ENCODE peak calls at places on chromosomes 11 and 22, in seven cellular contexts. W, O, X, A, F, S and H are unnamed samples. For H3K9me3, the result is how much of the 10 kb centered on the place peaks cover.

GRCh38 chr11:72338266-72338665 is 94.3 kb upstream of the PHOX2A start:
- DNase-seq in W (no peak), O (no peak), X (no peak), A (no peak), F (no peak), S (no peak), H (no peak)

GRCh38 chr11:13012037-13012693 is 3.0 kb downstream of the RASSF10 start:
- DNase-seq in W (peak), O (no peak), X (no peak), A (no peak), F (no peak), S (no peak), H (peak)

GRCh38 chr11:120212259-120212888 is 1.5 kb downstream of the OAF start:
- DNase-seq in W (no peak), O (peak), X (no peak), A (no peak), F (no peak), S (no peak), H (no peak)

GRCh38 chr11:104610597-104610996 is 287.7 kb downstream of the CASP12 start:
- DNase-seq in W (no peak), O (no peak), X (no peak), A (no peak), F (no peak), S (no peak), H (no peak)

GRCh38 chr22:45008853-45009751 is 703 bp downstream of the PHF21B start:
- DNase-seq in W (no peak), O (no peak), X (no peak), A (no peak), F (no peak), S (no peak), H (no peak)

GRCh38 chr11:68923614-68924013 is 19.9 kb downstream of the IGHMBP2 start:
- DNase-seq in W (no peak), O (no peak), X (no peak), A (no peak), F (no peak), S (no peak), H (no peak)

GRCh38 chr11:3808846-3809623 is 675 bp downstream of the PGAP2 start:
- DNase-seq in W (peak), O (peak), X (peak), A (peak), F (peak), S (no peak), H (peak)

GRCh38 chr11:118290923-118291322 is 13.6 kb upstream of the CD3E start:
- DNase-seq in W (peak), O (no peak), X (peak), A (peak), F (peak), S (no peak), H (peak)

GRCh38 chr11:85941380-85941973 is 86.3 kb downstream of the CCDC83 start:
- DNase-seq in W (peak), O (peak), X (no peak), A (no peak), F (no peak), S (no peak), H (peak)

GRCh38 chr11:134819026-134819425 is 407.0 kb upstream of the B3GAT1 start:
- DNase-seq in W (no peak), O (no peak), X (peak), A (no peak), F (no peak), S (no peak), H (no peak)

GRCh38 chr11:57641011-57641410 is 8.7 kb downstream of the YPEL4 start:
- DNase-seq in W (no peak), O (no peak), X (no peak), A (no peak), F (no peak), S (no peak), H (no peak)

GRCh38 chr11:67463680-67464410 is 5.2 kb downstream of the TMEM134 start:
- DNase-seq in W (peak), O (no peak), X (peak), A (no peak), F (no peak), S (peak), H (peak)

GRCh38 chr11:123841189-123841588 is 35.0 kb upstream of the OR6M1 start:
- DNase-seq in W (no peak), O (no peak), X (no peak), A (no peak), F (no peak), S (no peak), H (no peak)

GRCh38 chr22:32932176-32932575 is 126.0 kb downstream of the SYN3 start:
- DNase-seq in W (peak), O (peak), X (no peak), A (no peak), F (no peak), S (no peak), H (no peak)

GRCh38 chr11:5620606-5621521 is 3.9 kb upstream of the TRIM34 start:
- DNase-seq in W (peak), O (peak), X (peak), A (no peak), F (no peak), S (no peak), H (peak)

GRCh38 chr11:5992604-5993251 is 5.9 kb upstream of the OR52L1 start:
- DNase-seq in W (peak), O (peak), X (no peak), A (no peak), F (no peak), S (no peak), H (no peak)

GRCh38 chr11:8650401-8650990 is 32.0 kb downstream of the TRIM66 start:
- DNase-seq in W (no peak), O (peak), X (no peak), A (no peak), F (no peak), S (no peak), H (no peak)

GRCh38 chr11:122103366-122103765 is 12.6 kb downstream of the BLID start:
- DNase-seq in W (no peak), O (peak), X (no peak), A (no peak), F (no peak), S (no peak), H (no peak)

GRCh38 chr11:79404325-79404724 is 36.5 kb downstream of the TENM4 start:
- DNase-seq in W (no peak), O (peak), X (no peak), A (no peak), F (no peak), S (no peak), H (no peak)

GRCh38 chr11:29019960-29020683 is 911.9 kb downstream of the METTL15 start:
- DNase-seq in W (no peak), O (peak), X (no peak), A (no peak), F (no peak), S (no peak), H (no peak)

GRCh38 chr11:27429740-27430451 is 42.7 kb downstream of the LGR4 start:
- DNase-seq in W (no peak), O (peak), X (no peak), A (no peak), F (no peak), S (no peak), H (no peak)

GRCh38 chr22:49811014-49811791 is 16.5 kb downstream of the BRD1 start:
- DNase-seq in W (no peak), O (no peak), X (no peak), A (no peak), F (no peak), S (no peak), H (no peak)

GRCh38 chr22:44413211-44413610 is 84.8 kb downstream of the RTL6 start:
- DNase-seq in W (no peak), O (no peak), X (no peak), A (no peak), F (no peak), S (no peak), H (no peak)

DNA sequence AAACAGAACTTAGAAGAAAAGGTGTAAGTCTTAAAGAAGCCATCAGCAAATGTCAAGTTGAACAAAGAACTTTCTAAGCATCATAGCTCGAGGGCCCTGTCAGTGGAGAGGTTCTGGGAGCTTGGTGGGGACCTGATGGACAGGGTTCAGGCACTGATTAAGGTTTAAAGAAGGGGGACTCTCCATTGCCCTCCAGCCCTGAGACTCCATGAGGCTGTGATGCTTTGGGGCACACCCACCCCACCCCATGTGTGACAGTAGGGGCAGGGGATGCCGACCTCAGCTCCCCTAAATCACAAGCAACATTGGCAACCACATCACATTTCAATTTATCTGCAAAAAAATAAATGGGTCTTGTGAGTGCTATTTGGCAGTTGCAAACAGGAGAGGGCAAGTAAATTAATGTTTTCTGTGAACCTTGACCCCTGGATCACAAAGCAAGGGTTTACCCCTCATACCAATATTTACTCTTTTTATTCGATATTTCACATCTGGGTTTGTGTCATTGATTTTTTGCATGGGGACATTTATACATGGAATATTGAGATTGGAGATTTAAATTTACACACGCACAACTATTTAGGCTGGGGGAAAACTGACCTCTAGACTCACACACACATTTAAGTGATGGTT is 37.1 kb upstream of the ANO1 start:
- DNase-seq in W (no peak), O (no peak), X (no peak), A (no peak), F (no peak), S (no peak), H (no peak)
- H3K9me3 ChIP-seq in W (under half), O (under half), X (half or more), A (under half), F (under half), S (half or more), H (under half)

GRCh38 chr22:46827072-46827780 is 64.8 kb downstream of the TBC1D22A start:
- DNase-seq in W (peak), O (no peak), X (no peak), A (no peak), F (peak), S (no peak), H (no peak)
- H3K27ac ChIP-seq in W (no peak), O (no peak), X (no peak), A (no peak), F (no peak), S (no peak), H (no peak)

GRCh38 chr22:29480512-29481264 is 670 bp downstream of the NEFH start:
- DNase-seq in W (no peak), O (peak), X (peak), A (peak), F (peak), S (peak), H (no peak)
- H3K4me3 ChIP-seq in W (no peak), O (peak), X (peak), A (no peak), F (no peak), S (peak), H (no peak)

GRCh38 chr11:126345759-126346585 is 9.5 kb upstream of the ST3GAL4 start:
- DNase-seq in W (no peak), O (peak), X (peak), A (no peak), F (no peak), S (no peak), H (peak)
- H3K9me3 ChIP-seq in W (under half), O (under half), X (under half), A (under half), F (under half), S (under half), H (under half)

GRCh38 chr11:64915366-64915887 is 1.6 kb downstream of the ATG2A start:
- DNase-seq in W (no peak), O (no peak), X (no peak), A (no peak), F (no peak), S (no peak), H (no peak)
- H3K27ac ChIP-seq in W (no peak), O (peak), X (peak), A (peak), F (peak), S (no peak), H (no peak)

DNA sequence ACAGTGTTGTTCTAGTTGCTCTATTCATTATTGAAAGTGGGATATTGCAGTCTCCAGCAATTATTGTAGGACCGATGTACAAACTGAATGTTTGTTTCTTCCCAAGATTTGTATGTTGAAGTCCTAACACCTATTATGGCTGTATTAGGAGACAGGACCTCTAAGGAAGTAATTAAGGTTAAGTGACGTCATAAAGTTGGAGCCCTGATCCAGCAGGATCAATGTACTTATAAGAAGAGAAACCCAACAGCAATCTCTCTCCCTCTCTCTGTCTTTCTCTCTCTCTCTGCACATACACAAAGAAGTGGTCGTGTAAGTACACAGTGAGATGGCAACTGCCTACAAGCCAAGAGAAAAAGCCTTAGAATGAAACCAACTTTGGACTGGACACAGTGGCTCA is 16.1 kb upstream of the SLC35C1 start:
- DNase-seq in W (no peak), O (no peak), X (peak), A (no peak), F (no peak), S (no peak), H (no peak)
- H3K4me3 ChIP-seq in W (no peak), O (no peak), X (no peak), A (no peak), F (no peak), S (no peak), H (no peak)

GRCh38 chr11:17392872-17393271 is 4.4 kb upstream of the KCNJ11 start:
- DNase-seq in W (no peak), O (no peak), X (no peak), A (no peak), F (no peak), S (no peak), H (no peak)

GRCh38 chr11:17391493-17392355 is 3.3 kb upstream of the KCNJ11 start:
- DNase-seq in W (no peak), O (no peak), X (no peak), A (no peak), F (no peak), S (no peak), H (no peak)

GRCh38 chr11:17394743-17395390 is 6.4 kb upstream of the KCNJ11 start:
- DNase-seq in W (no peak), O (no peak), X (no peak), A (no peak), F (no peak), S (no peak), H (no peak)

GRCh38 chr11:17395554-17395961 is 7.1 kb upstream of the KCNJ11 start:
- DNase-seq in W (no peak), O (no peak), X (no peak), A (no peak), F (no peak), S (no peak), H (no peak)

GRCh38 chr11:17393472-17393871 is 5.0 kb upstream of the KCNJ11 start:
- DNase-seq in W (no peak), O (no peak), X (no peak), A (no peak), F (no peak), S (no peak), H (no peak)
- H3K9me3 ChIP-seq in W (under half), O (under half), X (under half), A (under half), F (under half), S (under half), H (under half)

GRCh38 chr22:24843048-24843447 is 37.0 kb downstream of the SGSM1 start:
- DNase-seq in W (no peak), O (no peak), X (no peak), A (no peak), F (no peak), S (no peak), H (no peak)

GRCh38 chr22:24847490-24847889 is 41.5 kb downstream of the SGSM1 start:
- DNase-seq in W (no peak), O (no peak), X (no peak), A (no peak), F (no peak), S (no peak), H (no peak)

GRCh38 chr22:24848559-24849168 is 42.7 kb downstream of the SGSM1 start:
- DNase-seq in W (no peak), O (no peak), X (no peak), A (no peak), F (no peak), S (no peak), H (no peak)

GRCh38 chr22:24841261-24841660 is 35.2 kb downstream of the SGSM1 start:
- DNase-seq in W (no peak), O (no peak), X (no peak), A (no peak), F (no peak), S (no peak), H (peak)

DNA sequence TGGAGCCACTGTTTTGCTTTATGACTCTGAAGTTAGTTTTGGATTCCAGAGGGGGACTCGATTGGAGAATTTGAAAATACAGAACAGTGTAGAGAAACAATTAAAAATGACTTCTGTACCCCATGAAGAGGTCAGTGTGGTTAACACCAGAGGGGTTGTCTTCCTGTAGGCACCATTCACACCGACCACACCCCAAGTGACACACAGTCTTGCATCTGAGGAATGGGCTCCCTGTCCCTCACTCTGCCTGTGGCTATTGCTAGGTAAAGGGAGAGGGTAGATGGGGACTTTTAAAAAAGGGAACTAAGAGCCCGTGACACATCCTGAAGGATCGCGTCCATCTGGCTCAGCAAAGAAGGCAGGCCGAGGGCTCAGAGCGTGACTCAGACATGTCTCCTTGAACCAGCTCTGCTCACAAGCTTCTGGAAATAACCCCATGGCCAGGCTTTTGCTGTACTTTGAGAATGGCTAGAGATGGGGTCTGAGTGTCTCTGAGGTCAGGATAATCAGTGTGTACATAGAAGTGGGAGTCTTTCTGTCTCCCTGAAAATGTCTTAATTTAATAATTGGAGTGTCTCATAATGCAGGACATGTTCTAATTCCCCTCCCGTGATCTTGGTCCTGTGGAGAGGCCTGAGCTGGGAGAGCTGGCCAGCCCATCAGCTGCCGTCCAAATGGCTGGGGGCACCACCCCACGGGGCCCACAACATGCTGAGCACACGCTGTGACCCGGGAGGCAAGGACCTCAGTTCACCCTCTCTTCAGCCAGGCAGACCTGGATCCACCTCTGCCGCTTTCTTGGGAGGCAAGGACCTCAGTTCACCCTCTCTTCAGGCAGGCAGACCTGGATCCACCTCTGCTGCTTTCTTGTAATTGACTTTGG is 39.3 kb downstream of the SGSM1 start:
- DNase-seq in W (no peak), O (peak), X (peak), A (no peak), F (no peak), S (no peak), H (no peak)
- H3K27ac ChIP-seq in W (no peak), O (no peak), X (no peak), A (no peak), F (no peak), S (no peak), H (no peak)

GRCh38 chr22:37019309-37020191 is at the start of the genes MPST and TST:
- DNase-seq in W (peak), O (peak), X (peak), A (peak), F (peak), S (peak), H (peak)

GRCh38 chr22:37020192-37020479 is 594 bp downstream of the MPST start:
- DNase-seq in W (no peak), O (peak), X (peak), A (no peak), F (no peak), S (no peak), H (peak)

GRCh38 chr22:37022483-37023337 is 3.2 kb downstream of the MPST start:
- DNase-seq in W (no peak), O (no peak), X (no peak), A (no peak), F (no peak), S (no peak), H (no peak)

GRCh38 chr22:37021710-37022482 is 2.4 kb downstream of the MPST start:
- DNase-seq in W (no peak), O (peak), X (no peak), A (peak), F (peak), S (peak), H (no peak)

GRCh38 chr22:37021041-37021440 is 1.5 kb downstream of the MPST start:
- DNase-seq in W (no peak), O (no peak), X (no peak), A (no peak), F (no peak), S (no peak), H (peak)
- H3K4me3 ChIP-seq in W (peak), O (no peak), X (no peak), A (no peak), F (no peak), S (peak), H (no peak)

DNA sequence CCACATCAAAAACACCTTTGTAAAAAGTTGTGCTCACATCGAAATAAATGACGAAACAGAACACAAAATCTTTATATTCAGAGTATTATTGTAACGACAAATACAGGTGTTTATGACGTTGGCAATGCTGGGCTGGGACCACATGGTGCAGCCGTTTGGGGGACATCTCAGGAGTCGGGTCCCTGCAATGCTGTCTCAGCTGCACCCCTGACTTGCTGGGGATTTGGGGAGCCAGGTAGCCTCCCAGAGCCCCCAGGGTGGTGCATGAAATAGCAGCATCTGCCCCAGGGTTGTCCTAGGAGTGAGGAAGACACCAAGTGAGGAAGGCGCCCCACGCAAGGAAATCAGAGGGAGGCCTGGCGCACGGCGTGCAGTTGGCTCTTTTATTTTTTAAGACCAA is 1526.8 kb downstream of the BRD1 start:
- DNase-seq in W (no peak), O (no peak), X (no peak), A (no peak), F (no peak), S (no peak), H (no peak)
- H3K9me3 ChIP-seq in W (under half), O (half or more), X (under half), A (under half), F (under half), S (under half), H (under half)